ENCODE peak calls at places on chromosomes 2 and 18, in nine cellular contexts. U, G, T, W, R, A, V, K and M are unnamed samples.

GRCh38 chr18:23067236-23067635 is 68.0 kb upstream of the CABLES1 start:
- DNase-seq in U (peak), G (no peak), T (no peak), W (no peak), R (no peak), A (no peak), V (no peak), K (peak), M (peak)

GRCh38 chr2:20439193-20439475 is 7.7 kb upstream of the RHOB start:
- DNase-seq in U (no peak), G (no peak), T (no peak), W (no peak), R (peak), A (no peak), V (no peak), K (peak), M (no peak)

GRCh38 chr2:96533292-96534073 is 3.1 kb upstream of the ARID5A start:
- DNase-seq in U (peak), G (no peak), T (no peak), W (peak), R (peak), A (no peak), V (no peak), K (no peak), M (peak)

GRCh38 chr2:160701822-160702221 is 208.2 kb upstream of the RBMS1 start:
- DNase-seq in U (no peak), G (no peak), T (no peak), W (no peak), R (no peak), A (no peak), V (no peak), K (no peak), M (peak)

GRCh38 chr2:219661955-219662395 is 34.5 kb downstream of the SLC4A3 start:
- DNase-seq in U (peak), G (no peak), T (no peak), W (peak), R (no peak), A (no peak), V (no peak), K (no peak), M (no peak)

GRCh38 chr2:100877555-100877954 is 57.6 kb downstream of the NPAS2 start:
- DNase-seq in U (peak), G (peak), T (no peak), W (peak), R (no peak), A (no peak), V (no peak), K (peak), M (no peak)

GRCh38 chr2:127046579-127046978 is 60.4 kb downstream of the BIN1 start:
- DNase-seq in U (no peak), G (no peak), T (no peak), W (no peak), R (peak), A (no peak), V (no peak), K (peak), M (no peak)

GRCh38 chr2:126657146-126657635 is 1.2 kb downstream of the GYPC start:
- DNase-seq in U (peak), G (peak), T (peak), W (peak), R (peak), A (no peak), V (peak), K (peak), M (peak)

GRCh38 chr2:200396726-200397348 is 90.3 kb downstream of the SPATS2L start:
- DNase-seq in U (no peak), G (no peak), T (no peak), W (peak), R (no peak), A (no peak), V (no peak), K (no peak), M (peak)